ENCODE peak calls at places on chromosomes 12 and 14, in six cellular contexts. K, M, O, N, Y and F are unnamed samples.

GRCh38 chr14:56002316-56002715 is 115.9 kb upstream of the PELI2 start:
- DNase-seq in K (no peak), M (no peak), O (no peak), N (no peak), Y (no peak), F (peak)

GRCh38 chr12:54571166-54571856 is 17.1 kb downstream of the PPP1R1A start:
- DNase-seq in K (no peak), M (no peak), O (no peak), N (no peak), Y (no peak), F (peak)

GRCh38 chr12:117689857-117690256 is 278.9 kb downstream of the KSR2 start:
- DNase-seq in K (no peak), M (no peak), O (no peak), N (no peak), Y (no peak), F (no peak)

GRCh38 chr12:119615518-119616475 is 22.2 kb downstream of the TMEM233 start:
- DNase-seq in K (no peak), M (no peak), O (no peak), N (no peak), Y (no peak), F (peak)

GRCh38 chr12:97308576-97309198 is 153.9 kb upstream of the RMST start:
- DNase-seq in K (peak), M (peak), O (peak), N (peak), Y (no peak), F (peak)

GRCh38 chr12:1830981-1831930 is 10.9 kb downstream of the LRTM2 start:
- DNase-seq in K (peak), M (peak), O (peak), N (peak), Y (peak), F (peak)

GRCh38 chr14:77986808-77987207 is 183.4 kb upstream of the NRXN3 start:
- DNase-seq in K (no peak), M (no peak), O (no peak), N (peak), Y (no peak), F (no peak)

GRCh38 chr14:22979748-22980392 is 2.5 kb downstream of the AJUBA start:
- DNase-seq in K (no peak), M (no peak), O (no peak), N (no peak), Y (no peak), F (no peak)

GRCh38 chr12:79975143-79975542 is 40.2 kb upstream of the PPP1R12A start:
- DNase-seq in K (no peak), M (no peak), O (no peak), N (no peak), Y (no peak), F (no peak)

GRCh38 chr14:70931008-70931407 is 23.7 kb downstream of the PCNX1 start:
- DNase-seq in K (no peak), M (no peak), O (no peak), N (no peak), Y (no peak), F (no peak)

DNA sequence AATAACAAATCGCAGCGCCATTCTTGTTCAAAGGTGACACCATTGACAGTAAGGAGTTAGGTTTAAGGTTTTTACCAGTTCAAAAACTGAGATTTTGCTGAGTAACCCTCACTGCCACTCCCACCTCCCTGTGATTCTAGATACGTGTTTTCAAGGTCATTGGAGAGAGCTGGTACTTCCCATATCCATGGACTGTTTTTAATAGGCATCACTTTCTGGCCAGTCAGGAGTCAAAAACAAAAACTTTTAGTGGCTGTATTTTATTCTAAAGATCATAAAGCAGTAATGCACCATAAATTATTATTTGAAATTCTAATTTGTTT is 187.5 kb downstream of the ETV6 start:
- DNase-seq in K (no peak), M (no peak), O (no peak), N (no peak), Y (no peak), F (no peak)
- H3K4me3 ChIP-seq in K (no peak), M (no peak), O (no peak), N (no peak), Y (no peak), F (no peak)

DNA sequence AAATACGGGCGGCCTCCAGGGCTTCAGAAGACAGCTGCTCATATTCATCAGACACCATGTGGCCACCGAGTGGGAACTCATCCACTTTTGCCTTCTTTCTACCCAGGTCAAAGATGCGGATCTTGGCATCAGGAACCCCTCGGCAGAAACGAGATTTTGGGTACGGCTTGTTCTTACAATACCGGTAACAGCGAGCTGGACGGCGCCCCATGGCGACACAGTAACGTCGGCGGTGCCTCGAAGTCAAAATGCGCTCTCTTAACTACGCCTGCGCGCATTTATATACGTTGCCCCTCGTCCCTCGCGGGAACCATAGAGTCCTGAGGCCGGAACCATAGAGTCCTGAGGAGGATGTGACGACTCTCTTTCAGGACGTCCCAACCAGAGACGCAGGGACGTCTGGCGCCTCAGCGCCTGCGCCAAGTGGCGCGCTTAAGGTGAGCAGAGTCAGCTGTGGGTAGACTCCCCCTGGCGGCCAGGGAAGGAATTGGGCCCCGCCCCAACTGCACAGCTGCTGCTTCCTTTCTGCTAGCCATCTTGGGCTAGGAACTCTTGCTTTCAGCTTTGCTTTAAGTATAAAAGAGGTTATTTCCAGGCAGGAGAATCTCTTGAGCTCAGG is at the start of gene RPL10L:
- DNase-seq in K (no peak), M (no peak), O (no peak), N (no peak), Y (no peak), F (no peak)
- TF ChIP-seq CTCF in K (no peak), M (no peak), O (peak), N (no peak), Y (no peak), F (no peak)

GRCh38 chr12:6788972-6789905 is at the start of gene CD4:
- DNase-seq in K (no peak), M (no peak), O (no peak), N (peak), Y (peak), F (no peak)
- H3K4me3 ChIP-seq in K (peak), M (no peak), O (no peak), N (peak), Y (peak), F (no peak)

GRCh38 chr12:60501124-60501729 is 905.4 kb downstream of the SLC16A7 start:
- DNase-seq in K (no peak), M (peak), O (no peak), N (peak), Y (no peak), F (peak)
- TF ChIP-seq CTCF in K (no peak), M (no peak), O (no peak), N (peak), Y (no peak), F (no peak)

GRCh38 chr12:130713581-130713991 is 2.5 kb downstream of the RIMBP2 start:
- DNase-seq in K (no peak), M (no peak), O (no peak), N (no peak), Y (no peak), F (no peak)

GRCh38 chr12:130715150-130715995 is 726 bp downstream of the RIMBP2 start:
- DNase-seq in K (no peak), M (no peak), O (no peak), N (no peak), Y (no peak), F (no peak)

GRCh38 chr12:130715996-130716917 is at the start of gene RIMBP2:
- DNase-seq in K (no peak), M (no peak), O (no peak), N (peak), Y (no peak), F (no peak)

GRCh38 chr12:130714091-130714590 is 2.0 kb downstream of the RIMBP2 start:
- DNase-seq in K (no peak), M (no peak), O (no peak), N (no peak), Y (no peak), F (no peak)

GRCh38 chr12:130714591-130715149 is 1.4 kb downstream of the RIMBP2 start:
- DNase-seq in K (no peak), M (no peak), O (no peak), N (no peak), Y (no peak), F (no peak)
- H3K4me3 ChIP-seq in K (no peak), M (no peak), O (no peak), N (no peak), Y (peak), F (no peak)

GRCh38 chr12:32947203-32947795 is 50.7 kb upstream of the PKP2 start:
- DNase-seq in K (no peak), M (no peak), O (peak), N (no peak), Y (no peak), F (peak)
- TF ChIP-seq CTCF in K (no peak), M (no peak), O (peak), N (no peak), Y (no peak), F (no peak)

DNA sequence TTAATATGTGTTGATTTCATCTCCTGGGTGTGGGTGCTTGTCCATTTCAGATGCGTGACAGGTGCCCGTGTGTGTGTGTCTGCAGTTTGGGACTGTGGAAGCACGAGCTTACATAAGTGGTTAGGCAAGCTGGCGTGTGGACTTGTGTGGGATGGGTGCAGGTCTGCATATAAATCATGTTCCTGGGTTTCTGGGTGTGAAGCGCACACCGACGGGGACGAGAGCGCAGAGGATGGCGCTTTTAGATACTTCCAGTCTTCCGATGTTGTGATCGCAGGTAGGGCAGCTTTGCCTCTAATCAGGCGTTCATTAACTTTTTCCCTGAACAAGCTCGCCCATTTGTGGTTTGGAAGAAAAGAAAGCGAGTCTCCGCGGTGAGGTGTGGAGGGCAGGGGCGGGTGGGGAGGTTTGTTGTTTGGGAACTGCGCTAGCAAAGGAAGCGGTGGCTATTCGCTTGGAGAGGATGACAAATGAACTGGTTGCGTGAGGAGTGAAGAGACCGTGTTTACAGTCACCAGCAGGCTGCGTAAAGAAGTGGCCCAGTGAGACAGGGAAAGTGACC is 878 bp downstream of the RGS6 start:
- DNase-seq in K (no peak), M (no peak), O (no peak), N (no peak), Y (no peak), F (no peak)
- H3K4me3 ChIP-seq in K (no peak), M (no peak), O (no peak), N (no peak), Y (peak), F (no peak)

DNA sequence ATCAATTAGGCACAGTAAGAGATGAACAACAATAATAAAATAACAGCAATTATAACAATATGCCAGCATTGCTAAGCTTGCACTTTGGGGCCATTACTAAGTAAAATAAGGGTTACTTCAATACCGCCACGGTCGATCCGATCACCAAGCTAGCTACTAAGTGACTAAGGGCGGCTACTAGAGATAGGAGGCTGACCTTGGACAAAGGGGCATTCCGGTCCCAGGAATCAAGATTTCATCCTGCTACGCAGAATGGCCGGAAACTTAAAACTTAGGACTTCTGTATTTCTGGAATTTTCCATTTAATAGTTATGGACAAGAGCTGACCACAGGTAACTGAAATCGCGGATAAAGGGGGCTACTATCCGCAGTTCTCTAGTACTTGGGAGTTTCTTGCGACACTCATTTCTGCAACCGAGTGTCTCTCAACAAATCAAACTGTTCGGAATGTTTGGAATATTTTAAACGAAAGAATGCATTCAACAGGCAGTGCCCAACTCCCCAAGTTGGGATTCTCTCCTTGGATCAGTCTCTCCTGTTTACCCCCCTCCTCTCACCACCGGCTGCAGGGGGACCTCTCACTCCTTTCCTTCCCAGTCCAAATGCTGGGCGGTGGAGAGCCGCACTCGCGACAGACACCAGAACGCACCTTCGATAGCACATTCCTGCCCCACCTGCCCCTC is 648 bp downstream of the HEBP1 start:
- DNase-seq in K (no peak), M (no peak), O (no peak), N (peak), Y (no peak), F (peak)
- TF ChIP-seq CTCF in K (peak), M (no peak), O (no peak), N (peak), Y (no peak), F (no peak)